ENCODE peak calls at places on chromosomes 7 and 10, in ten cellular contexts. U is OCI-LY7, F is cardiac fibroblast, M is testis, N is WERI-Rb-1, A is ovary, B is neural progenitor cell, Y is mucosa of descending colon, E is lower leg skin, J is body of pancreas. Q is an unnamed sample.

GRCh38 chr10:29344073-29344820 is 55.4 kb downstream of the LYZL1 start:
- DNase-seq in U (no peak), Y (no peak), F (peak), M (peak), B (peak), E (no peak), J (no peak), N (no peak), A (no peak), Q (no peak)

GRCh38 chr7:91050677-91051076 is 213.6 kb upstream of the FZD1 start:
- DNase-seq in U (no peak), F (no peak), N (no peak), B (no peak), E (no peak), J (no peak), A (no peak), M (no peak), Y (no peak), Q (peak)

GRCh38 chr7:72234086-72234485 is 178.1 kb downstream of the CALN1 start:
- DNase-seq in J (no peak), U (no peak), N (no peak), M (peak), E (no peak), F (no peak), B (no peak), Y (no peak), A (no peak), Q (no peak)

GRCh38 chr7:140585333-140585732 is 55.3 kb downstream of the DENND2A start:
- DNase-seq in F (no peak), B (no peak), E (no peak), J (no peak), U (no peak), A (no peak), Y (no peak), N (no peak), M (no peak), Q (no peak)

GRCh38 chr10:12350167-12350872 is 973 bp downstream of the CAMK1D start:
- DNase-seq in U (peak), N (peak), M (peak), B (peak), E (peak), Y (peak), F (peak), A (peak), J (peak), Q (peak)

GRCh38 chr7:157523766-157524421 is 187.1 kb downstream of the DNAJB6 start:
- DNase-seq in U (no peak), F (no peak), J (no peak), M (peak), N (no peak), Y (no peak), E (peak), B (no peak), A (no peak), Q (no peak)

GRCh38 chr7:37311282-37311868 is 137.3 kb downstream of the ELMO1 start:
- DNase-seq in J (no peak), E (no peak), B (no peak), Y (peak), A (no peak), F (peak), M (no peak), U (no peak), N (no peak), Q (no peak)

GRCh38 chr7:43148161-43148731 is 35.8 kb downstream of the HECW1 start:
- DNase-seq in J (no peak), U (no peak), M (no peak), E (no peak), B (no peak), Y (no peak), A (no peak), N (no peak), F (no peak), Q (no peak)

GRCh38 chr10:44902838-44903545 is 8.1 kb upstream of the TMEM72 start:
- DNase-seq in N (peak), J (no peak), Y (no peak), F (no peak), A (no peak), M (no peak), E (no peak), U (no peak), B (no peak), Q (no peak)

GRCh38 chr10:44830022-44830421 is 81.1 kb upstream of the TMEM72 start:
- DNase-seq in F (peak), Y (no peak), M (no peak), J (no peak), N (no peak), A (no peak), B (no peak), E (no peak), U (no peak), Q (no peak)

GRCh38 chr10:80173441-80173840 is 31.9 kb downstream of the ANXA11 start:
- DNase-seq in E (no peak), A (no peak), U (peak), B (no peak), N (no peak), J (no peak), M (no peak), Y (no peak), F (no peak), Q (no peak)

GRCh38 chr7:42843209-42843800 is 68.6 kb downstream of the C7orf25 start:
- DNase-seq in J (peak), N (peak), B (peak), A (peak), F (peak), M (peak), E (no peak), Y (no peak), U (peak), Q (peak)

GRCh38 chr7:48365010-48365409 is 193.8 kb downstream of the ABCA13 start:
- DNase-seq in M (no peak), E (no peak), A (no peak), U (no peak), J (no peak), F (no peak), B (no peak), N (no peak), Y (no peak), Q (no peak)

GRCh38 chr10:88385601-88386203 is 197.4 kb downstream of the RNLS start:
- DNase-seq in M (no peak), E (peak), N (no peak), J (peak), F (no peak), A (peak), U (peak), Y (peak), B (no peak), Q (peak)

GRCh38 chr10:124704428-124704805 is 39.8 kb downstream of the FAM53B start:
- DNase-seq in N (no peak), Y (no peak), J (no peak), M (no peak), A (no peak), B (no peak), U (no peak), F (no peak), E (no peak), Q (no peak)

GRCh38 chr10:89591111-89591795 is 53.8 kb downstream of the PANK1 start:
- DNase-seq in B (no peak), J (peak), N (no peak), Y (no peak), E (no peak), F (peak), A (no peak), M (no peak), U (no peak), Q (no peak)

GRCh38 chr7:137715546-137715945 is 131.2 kb downstream of the DGKI start:
- DNase-seq in J (no peak), M (no peak), A (no peak), N (no peak), B (no peak), E (no peak), Y (no peak), U (no peak), F (no peak), Q (no peak)

GRCh38 chr10:57964371-57964770 is 303.3 kb downstream of the IPMK start:
- DNase-seq in B (no peak), M (no peak), N (no peak), U (no peak), A (no peak), F (peak), E (no peak), J (no peak), Y (no peak), Q (no peak)

GRCh38 chr10:97686301-97686961 is 610 bp downstream of the AVPI1 start:
- DNase-seq in E (peak), M (no peak), U (peak), J (no peak), F (no peak), A (no peak), N (no peak), B (no peak), Y (no peak), Q (peak)

GRCh38 chr10:3666525-3667302 is 118.3 kb downstream of the KLF6 start:
- DNase-seq in J (no peak), F (no peak), E (no peak), U (no peak), A (no peak), Y (no peak), B (no peak), N (no peak), M (no peak), Q (no peak)

GRCh38 chr10:127345231-127345965 is 149.0 kb upstream of the INSYN2A start:
- DNase-seq in F (no peak), N (no peak), U (no peak), M (no peak), J (no peak), E (peak), Y (no peak), A (no peak), B (peak), Q (no peak)

GRCh38 chr7:82257118-82257695 is 186.4 kb downstream of the CACNA2D1 start:
- DNase-seq in J (no peak), E (no peak), B (no peak), U (no peak), A (no peak), Y (no peak), F (no peak), M (no peak), N (no peak), Q (no peak)

GRCh38 chr10:128571745-128572144 is 445.5 kb upstream of the MKI67 start:
- DNase-seq in M (no peak), J (no peak), N (no peak), B (peak), U (no peak), E (peak), F (no peak), Y (no peak), A (no peak), Q (no peak)

GRCh38 chr7:27723086-27723485 is 16.9 kb upstream of the TAX1BP1 start:
- DNase-seq in M (no peak), E (no peak), J (peak), Y (no peak), A (no peak), B (no peak), N (no peak), F (peak), U (peak), Q (no peak)
- TF ChIP-seq CTCF in M (no peak), E (no peak), J (no peak), Y (no peak), A (no peak), B (no peak), N (no peak), F (peak), U (peak), Q (no peak)

GRCh38 chr10:65235266-65235665 is 1690.6 kb upstream of the LRRTM3 start:
- DNase-seq in E (no peak), B (no peak), Y (no peak), M (no peak), A (no peak), N (no peak), J (no peak), F (no peak), U (no peak), Q (no peak)
- H3K4me3 ChIP-seq in E (no peak), B (no peak), Y (no peak), M (no peak), A (no peak), N (no peak), J (no peak), F (no peak), U (no peak), Q (no peak)

DNA sequence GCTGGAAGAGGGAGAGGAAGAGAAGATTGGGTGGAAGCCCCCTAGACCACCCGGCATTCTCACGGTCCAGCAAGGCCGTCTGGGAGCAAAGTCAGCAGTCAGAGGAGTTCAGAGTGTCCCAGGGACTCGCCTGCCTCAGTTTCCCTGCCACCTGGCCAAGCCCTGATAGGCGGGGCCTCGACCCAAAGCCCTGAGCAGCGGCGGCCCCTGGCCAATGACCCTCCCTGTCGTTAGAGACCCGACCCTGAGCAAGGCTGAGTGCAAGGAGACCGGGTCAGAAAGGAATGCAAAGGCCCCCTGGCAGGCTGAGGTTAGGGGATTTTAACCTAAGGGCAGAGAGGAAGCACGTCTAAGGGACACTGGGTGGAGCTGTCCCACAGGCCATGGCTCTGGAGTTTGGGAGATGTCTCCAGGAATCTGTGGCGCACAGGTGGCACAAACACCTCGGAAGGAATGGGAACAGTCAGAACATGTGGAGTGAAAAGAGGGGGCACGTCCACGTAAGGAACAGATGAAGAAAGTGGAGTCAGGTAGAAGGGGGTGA is 196.8 kb upstream of the PDE1C start:
- DNase-seq in U (no peak), A (no peak), J (no peak), M (no peak), F (no peak), N (no peak), B (peak), Y (no peak), E (no peak), Q (no peak)
- TF ChIP-seq CTCF in U (no peak), A (no peak), J (no peak), M (no peak), F (no peak), N (peak), B (peak), Y (no peak), E (no peak), Q (no peak)

GRCh38 chr10:132410779-132411532 is 14.0 kb downstream of the PWWP2B start:
- DNase-seq in U (no peak), Y (peak), F (no peak), J (peak), B (no peak), M (no peak), E (no peak), N (no peak), A (no peak), Q (no peak)
- H3K4me3 ChIP-seq in U (no peak), Y (no peak), F (no peak), J (no peak), B (no peak), M (no peak), E (no peak), N (no peak), A (no peak), Q (no peak)

GRCh38 chr10:131475043-131475442 is 163.5 kb upstream of the TCERG1L start:
- DNase-seq in Y (no peak), N (no peak), M (no peak), F (no peak), U (no peak), J (no peak), E (no peak), B (no peak), A (no peak), Q (no peak)

GRCh38 chr10:131474426-131474825 is 162.9 kb upstream of the TCERG1L start:
- DNase-seq in Y (no peak), M (no peak), N (no peak), F (no peak), U (no peak), E (no peak), A (no peak), J (no peak), B (no peak), Q (no peak)

GRCh38 chr10:131478398-131478989 is 167.0 kb upstream of the TCERG1L start:
- DNase-seq in J (no peak), A (no peak), U (no peak), F (no peak), B (no peak), N (no peak), E (no peak), Y (no peak), M (no peak), Q (no peak)

GRCh38 chr10:131475803-131476202 is 164.3 kb upstream of the TCERG1L start:
- DNase-seq in N (no peak), E (no peak), F (no peak), Y (no peak), M (no peak), J (no peak), A (no peak), B (no peak), U (no peak), Q (no peak)

GRCh38 chr10:131477457-131478205 is 166.1 kb upstream of the TCERG1L start:
- DNase-seq in B (peak), M (no peak), E (no peak), F (no peak), U (no peak), J (no peak), A (no peak), N (no peak), Y (no peak), Q (no peak)
- TF ChIP-seq CTCF in B (peak), M (no peak), E (no peak), F (no peak), U (no peak), J (no peak), A (no peak), N (peak), Y (no peak), Q (no peak)

GRCh38 chr10:93250010-93250409 is 176.3 kb downstream of the CYP26A1 start:
- DNase-seq in M (no peak), N (no peak), J (no peak), B (no peak), F (no peak), A (no peak), U (no peak), E (no peak), Y (no peak), Q (no peak)
- H3K4me3 ChIP-seq in M (peak), N (no peak), J (no peak), B (no peak), F (no peak), A (no peak), U (no peak), E (no peak), Y (no peak), Q (no peak)

GRCh38 chr10:72276421-72277339 is 3.0 kb downstream of the DDIT4 start:
- DNase-seq in E (no peak), Y (peak), M (no peak), U (no peak), B (no peak), A (no peak), J (peak), N (no peak), F (peak), Q (peak)

GRCh38 chr10:72276013-72276387 is 2.3 kb downstream of the DDIT4 start:
- DNase-seq in J (peak), E (no peak), M (no peak), Y (peak), B (no peak), F (peak), N (no peak), U (no peak), A (peak), Q (no peak)

GRCh38 chr10:72277340-72277995 is 3.7 kb downstream of the DDIT4 start:
- DNase-seq in A (no peak), M (no peak), J (peak), E (no peak), N (no peak), U (no peak), Y (no peak), B (no peak), F (peak), Q (no peak)

GRCh38 chr10:72277996-72278667 is 4.4 kb downstream of the DDIT4 start:
- DNase-seq in F (no peak), N (no peak), B (no peak), U (no peak), E (no peak), A (no peak), Y (no peak), M (no peak), J (no peak), Q (no peak)

DNA sequence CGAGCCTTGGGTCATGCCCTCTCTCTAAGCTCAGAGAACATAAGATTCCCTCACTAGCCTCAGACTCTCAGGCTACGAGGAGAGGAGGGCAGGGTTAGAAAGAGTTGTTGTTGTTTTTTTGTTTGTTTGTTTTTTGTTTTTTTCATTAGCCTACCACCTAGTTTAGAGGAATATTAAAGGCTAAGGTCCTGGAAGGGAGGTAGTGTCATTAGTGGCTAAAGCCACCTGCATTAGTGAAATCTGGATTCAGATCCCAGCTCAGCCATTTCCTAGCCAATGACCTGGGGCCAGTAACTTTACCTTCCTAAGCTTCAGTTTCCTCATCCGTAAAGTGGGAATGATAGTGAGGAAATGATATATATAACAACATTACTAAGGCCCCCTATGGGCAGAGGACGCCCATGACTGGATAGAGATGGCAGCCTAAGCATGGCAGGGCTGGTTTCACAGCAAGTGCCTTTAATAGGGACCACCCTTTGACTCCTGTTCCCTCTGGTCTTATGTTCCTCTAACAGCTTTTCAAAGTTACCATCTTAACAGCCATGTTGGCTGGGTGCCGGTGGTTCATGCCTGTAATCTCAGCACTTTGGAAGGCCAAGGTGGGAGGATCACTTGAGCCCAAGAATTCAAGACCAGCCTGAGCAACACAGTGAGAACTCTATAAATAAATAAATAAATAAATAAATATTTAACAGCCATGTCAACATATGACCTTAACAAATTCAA is 5.1 kb downstream of the DDIT4 start:
- DNase-seq in B (no peak), Y (no peak), A (no peak), F (no peak), N (no peak), J (no peak), U (no peak), M (no peak), E (no peak), Q (no peak)
- TF ChIP-seq CTCF in B (peak), Y (no peak), A (no peak), F (peak), N (no peak), J (no peak), U (peak), M (no peak), E (no peak), Q (peak)

GRCh38 chr10:103171278-103171677 is 21.8 kb downstream of the NT5C2 start:
- DNase-seq in Y (no peak), N (no peak), E (no peak), M (no peak), A (no peak), B (no peak), U (no peak), J (no peak), F (no peak), Q (no peak)

GRCh38 chr10:103166527-103166926 is 26.5 kb downstream of the NT5C2 start:
- DNase-seq in A (no peak), E (no peak), N (no peak), Y (no peak), U (no peak), J (no peak), M (no peak), B (no peak), F (no peak), Q (no peak)

GRCh38 chr10:103168436-103168835 is 24.6 kb downstream of the NT5C2 start:
- DNase-seq in Y (no peak), A (no peak), E (no peak), M (no peak), J (no peak), N (no peak), U (no peak), B (no peak), F (no peak), Q (no peak)
- H3K4me3 ChIP-seq in Y (no peak), A (no peak), E (no peak), M (no peak), J (no peak), N (no peak), U (no peak), B (no peak), F (no peak), Q (no peak)

GRCh38 chr7:118352854-118353453 is 128.4 kb downstream of the ANKRD7 start:
- DNase-seq in F (peak), E (no peak), M (no peak), B (peak), U (peak), J (no peak), Y (no peak), N (no peak), A (no peak), Q (peak)
- TF ChIP-seq CTCF in F (no peak), E (no peak), M (no peak), B (peak), U (peak), J (no peak), Y (no peak), N (no peak), A (no peak), Q (peak)

Q was measured in GM12865.